ENCODE peak calls at places on chromosome 13, in ten cellular contexts. U is DND-41; L is GM23338; J is naive thymus-derived CD4-positive, alpha-beta T cell; N is adrenal gland; T is HepG2; I is H1; A is lung; P is heart right ventricle; X is left ventricle myocardium inferior. B is an unnamed sample.

GRCh38 chr13:89803839-89804238 is 1543.6 kb upstream of the MIR17HG start:
- DNase-seq in N (no peak), I (no peak), X (no peak), P (no peak), U (no peak), L (no peak), J (no peak), A (no peak), T (no peak), B (no peak)

GRCh38 chr13:30697177-30697953 is 38.0 kb upstream of the ALOX5AP start:
- DNase-seq in I (no peak), J (no peak), L (no peak), P (no peak), X (no peak), U (no peak), N (no peak), T (no peak), A (no peak), B (peak; percentile 49)

GRCh38 chr13:27943951-27944350 is 24.2 kb downstream of the PDX1 start:
- DNase-seq in X (no peak), J (no peak), A (no peak), T (no peak), L (no peak), P (no peak), U (no peak), N (no peak), I (no peak), B (peak; percentile 21)

GRCh38 chr13:73421310-73421912 is 362.6 kb downstream of the KLF5 start:
- DNase-seq in X (no peak), J (no peak), T (no peak), P (no peak), I (no peak), L (no peak), N (no peak), A (no peak), U (no peak), B (peak; percentile 97)

GRCh38 chr13:102914629-102914935 is 68.8 kb downstream of the ERCC5 start:
- DNase-seq in X (no peak), A (no peak), I (no peak), U (no peak), N (no peak), T (no peak), L (no peak), P (no peak), J (no peak), B (no peak)

GRCh38 chr13:65133094-65133493 is 2097.0 kb downstream of the PCDH9 start:
- DNase-seq in X (no peak), U (no peak), I (no peak), P (no peak), T (no peak), J (no peak), A (no peak), N (no peak), L (peak; percentile 32), B (no peak)

GRCh38 chr13:77417897-77418296 is 91.0 kb upstream of the MYCBP2 start:
- DNase-seq in P (no peak), N (no peak), X (no peak), I (no peak), T (no peak), U (no peak), L (no peak), J (no peak), A (no peak), B (no peak)

GRCh38 chr13:36192166-36192565 is 22.2 kb downstream of the SOHLH2 start:
- DNase-seq in T (no peak), J (no peak), P (no peak), N (no peak), U (no peak), X (no peak), A (no peak), L (peak; percentile 41), I (no peak), B (no peak)

GRCh38 chr13:36154567-36155231 is 23.5 kb upstream of the DCLK1 start:
- DNase-seq in A (no peak), P (peak; percentile 7), X (peak; percentile 16), L (peak; percentile 79), I (peak; percentile 69), J (no peak), U (no peak), T (no peak), N (no peak), B (no peak)

GRCh38 chr13:113140677-113141590 is 17.5 kb upstream of the PROZ start:
- DNase-seq in T (no peak), N (no peak), U (no peak), X (no peak), L (no peak), I (no peak), J (no peak), P (no peak), A (no peak), B (no peak)

GRCh38 chr13:36261976-36262375 is 35.6 kb downstream of the CCDC169 start:
- DNase-seq in N (no peak), L (no peak), P (no peak), X (no peak), U (no peak), J (no peak), A (no peak), T (no peak), I (no peak), B (no peak)

GRCh38 chr13:71039440-71039839 is 827.6 kb downstream of the DACH1 start:
- DNase-seq in U (no peak), X (no peak), P (no peak), L (no peak), T (no peak), A (no peak), N (no peak), J (no peak), I (no peak), B (no peak)

GRCh38 chr13:32746474-32746873 is 160.2 kb downstream of the PDS5B start:
- DNase-seq in I (no peak), T (no peak), U (no peak), A (no peak), L (no peak), N (no peak), X (no peak), J (no peak), P (no peak), B (no peak)

GRCh38 chr13:91346848-91347211 is 657 bp upstream of the MIR17HG start:
- DNase-seq in U (peak; percentile 75), I (no peak), N (no peak), A (no peak), P (no peak), T (no peak), X (no peak), J (no peak), L (peak; percentile 34), B (peak; percentile 37)

GRCh38 chr13:41914552-41914951 is 46.4 kb downstream of the VWA8 start:
- DNase-seq in P (no peak), A (no peak), L (no peak), N (no peak), J (no peak), U (no peak), X (no peak), T (no peak), I (no peak), B (no peak)
- H3K27ac ChIP-seq in P (no peak overlapping the region), A (no peak overlapping the region), L (no peak overlapping the region), N (no peak overlapping the region), J (no peak overlapping the region), U (no peak overlapping the region), X (peak overlapping the region; percentile 63), T (no peak overlapping the region), I (no peak overlapping the region), B (no peak overlapping the region)

DNA sequence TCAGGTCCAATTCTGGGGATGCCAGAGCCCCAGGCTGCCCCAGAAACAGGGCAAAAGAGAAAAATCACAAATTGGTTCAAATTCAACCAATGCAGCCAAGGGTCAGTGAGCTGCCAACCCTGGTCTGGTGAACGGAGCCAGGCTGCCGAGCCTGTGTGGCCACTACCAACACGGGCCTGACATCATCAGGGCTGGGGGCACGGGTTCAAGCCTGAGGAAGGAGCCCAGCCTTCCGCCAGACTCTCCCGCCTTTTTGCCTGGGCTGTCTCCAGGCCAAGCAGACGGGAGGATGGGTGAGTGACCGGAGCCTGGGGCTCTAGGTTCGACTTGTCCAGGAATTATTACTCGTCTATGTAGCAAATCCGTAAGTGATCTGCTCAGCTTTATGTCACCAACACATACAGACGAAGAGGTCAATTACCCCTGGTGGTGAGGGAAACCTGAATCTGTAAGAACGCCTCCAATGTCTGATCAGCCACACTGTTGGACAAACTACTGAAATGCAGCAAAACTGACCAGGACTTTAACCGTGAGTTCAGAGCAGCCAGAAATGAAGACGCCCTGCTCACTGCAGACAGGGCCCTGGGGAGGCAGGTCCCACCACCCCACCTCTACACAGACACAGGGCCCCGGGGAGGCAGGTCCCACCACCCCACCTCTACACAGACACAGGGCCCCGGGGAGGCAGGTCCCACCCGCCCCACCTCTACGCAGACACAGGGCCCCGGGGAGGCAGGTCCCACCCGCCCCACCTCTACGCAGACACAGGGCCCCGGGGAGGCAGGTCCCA is 31.8 kb downstream of the RAB20 start:
- DNase-seq in U (no peak), T (no peak), N (no peak), X (no peak), P (no peak), A (no peak), I (no peak), L (no peak), J (no peak), B (no peak)
- H3K4me1 ChIP-seq in U (no peaks in the 10 kb centered on the region), T (peaks cover 34% of the 10 kb centered on the region), N (peaks cover 52% of the 10 kb centered on the region), X (peaks cover 45% of the 10 kb centered on the region), P (peaks cover 8% of the 10 kb centered on the region), A (peaks cover 14% of the 10 kb centered on the region), I (peaks cover 15% of the 10 kb centered on the region), L (peaks cover 30% of the 10 kb centered on the region), J (peaks cover 16% of the 10 kb centered on the region), B (peaks cover 12% of the 10 kb centered on the region)

GRCh38 chr13:45847554-45848224 is 3.9 kb downstream of the SIAH3 start:
- DNase-seq in A (no peak), J (peak; percentile 83), P (no peak), N (peak; percentile 38), U (peak; percentile 33), I (no peak), T (no peak), X (peak; percentile 29), L (no peak), B (peak; percentile 40)
- H3K4me3 ChIP-seq in A (no peak overlapping the region), J (peak overlapping the region; percentile 11), P (no peak overlapping the region), N (no peak overlapping the region), U (no peak overlapping the region), I (no peak overlapping the region), T (no peak overlapping the region), X (no peak overlapping the region), L (no peak overlapping the region), B (no peak overlapping the region)

GRCh38 chr13:110531671-110532083 is 29.8 kb downstream of the RAB20 start:
- DNase-seq in U (no peak), J (no peak), T (no peak), P (no peak), N (peak; percentile 55), A (no peak), X (no peak), L (no peak), I (no peak), B (no peak)

GRCh38 chr13:110525328-110526319 is 35.9 kb downstream of the RAB20 start:
- DNase-seq in N (peak; percentile 88), X (no peak), A (no peak), U (peak; percentile 8), T (no peak), J (peak; percentile 24), I (no peak), L (no peak), P (peak; percentile 54), B (peak; percentile 81)

GRCh38 chr13:110528371-110528770 is 33.2 kb downstream of the RAB20 start:
- DNase-seq in A (no peak), P (no peak), I (no peak), N (peak; percentile 51), L (no peak), J (no peak), T (no peak), U (no peak), X (no peak), B (no peak)

GRCh38 chr13:110530839-110531499 is 30.6 kb downstream of the RAB20 start:
- DNase-seq in T (no peak), X (no peak), J (no peak), L (no peak), I (no peak), P (no peak), N (no peak), A (no peak), U (no peak), B (no peak)

GRCh38 chr13:110528911-110529310 is 32.6 kb downstream of the RAB20 start:
- DNase-seq in L (no peak), T (no peak), A (no peak), J (no peak), P (no peak), U (no peak), I (no peak), N (no peak), X (no peak), B (no peak)
- H3K27ac ChIP-seq in L (peak overlapping the region; percentile 84), T (no peak overlapping the region), A (peak overlapping the region; percentile 11), J (no peak overlapping the region), P (peak overlapping the region; percentile 86), U (no peak overlapping the region), I (no peak overlapping the region), N (peak overlapping the region; percentile 4), X (peak overlapping the region; percentile 93), B (peak overlapping the region; percentile 22)

B was measured in small intestine.